ENCODE peak calls at places on chromosomes 7 and 10, in seven cellular contexts. Q is MCF 10A, R is GF-D8, W is T-helper 2 cell, O is left cardiac atrium, L is GM19239, K is bronchial epithelial cell. B is an unnamed sample.
A peak's percentile ranks its signal among the peaks of the same experiment; 100 is the strongest.

GRCh38 chr7:74569501-74570075 is 87.9 kb upstream of the GTF2I start:
- DNase-seq in Q (no peak), R (peak; percentile 14), W (peak; percentile 68), O (no peak), L (no peak), K (no peak), B (no peak)

GRCh38 chr10:26952094-26952493 is 91.3 kb upstream of the ABI1 start:
- DNase-seq in Q (no peak), R (no peak), W (no peak), O (no peak), L (no peak), K (no peak), B (no peak)

GRCh38 chr10:102670871-102671434 is 26.7 kb downstream of the TRIM8 start:
- DNase-seq in Q (no peak), R (no peak), W (no peak), O (no peak), L (no peak), K (no peak), B (no peak)

GRCh38 chr7:11252705-11253272 is 279.1 kb downstream of the PHF14 start:
- DNase-seq in Q (no peak), R (no peak), W (peak; percentile 76), O (no peak), L (no peak), K (no peak), B (peak; percentile 43)

GRCh38 chr7:47430422-47430821 is 151.5 kb downstream of the TNS3 start:
- DNase-seq in Q (no peak), R (no peak), W (no peak), O (no peak), L (no peak), K (no peak), B (no peak)

GRCh38 chr10:51269816-51270215 is 195.5 kb downstream of the PRKG1 start:
- DNase-seq in Q (no peak), R (no peak), W (no peak), O (no peak), L (no peak), K (peak; percentile 2), B (no peak)

GRCh38 chr7:122412886-122413285 is 108.3 kb upstream of the FEZF1 start:
- DNase-seq in Q (peak; percentile 69), R (no peak), W (no peak), O (no peak), L (no peak), K (peak; percentile 16), B (no peak)

GRCh38 chr10:7788640-7789335 is 811 bp downstream of the ATP5F1C start:
- DNase-seq in Q (peak; percentile 65), R (no peak), W (no peak), O (no peak), L (no peak), K (peak; percentile 28), B (peak; percentile 38)

GRCh38 chr7:4797858-4798705 is 22.7 kb downstream of the AP5Z1 start:
- DNase-seq in Q (peak; percentile 36), R (no peak), W (peak; percentile 51), O (peak; percentile 64), L (peak; percentile 97), K (peak; percentile 13), B (no peak)

GRCh38 chr7:128017460-128017859 is 13.8 kb downstream of the LRRC4 start:
- DNase-seq in Q (no peak), R (no peak), W (no peak), O (no peak), L (no peak), K (peak; percentile 29), B (no peak)

GRCh38 chr7:5350174-5350463 is 67.4 kb downstream of the SLC29A4 start:
- DNase-seq in Q (no peak), R (no peak), W (no peak), O (no peak), L (no peak), K (no peak), B (no peak)

GRCh38 chr7:101527844-101528667 is 101.0 kb downstream of the MYL10 start:
- DNase-seq in Q (no peak), R (no peak), W (no peak), O (no peak), L (no peak), K (peak; percentile 31), B (no peak)

GRCh38 chr10:62761115-62761514 is 43.4 kb upstream of the ADO start:
- DNase-seq in Q (no peak), R (no peak), W (no peak), O (no peak), L (no peak), K (no peak), B (no peak)

B was measured in Caco-2.